ENCODE peak calls at places on chromosomes 13 and 19, in seven cellular contexts. N is sigmoid colon, H is tibial nerve, E is astrocyte of the spinal cord, X is gastrocnemius medialis, S is AG10803, I is esophagus squamous epithelium. Z is an unnamed sample.

GRCh38 chr19:38856813-38857212 is 7.0 kb upstream of the HNRNPL start:
- DNase-seq in N (no peak), H (no peak), E (no peak), X (no peak), S (no peak), I (no peak), Z (no peak)

GRCh38 chr13:98384739-98385138 is 192.2 kb downstream of the STK24 start:
- DNase-seq in N (no peak), H (no peak), E (peak), X (no peak), S (peak), I (no peak), Z (peak)

GRCh38 chr13:100694722-100695644 is 20.4 kb upstream of the TMTC4 start:
- DNase-seq in N (no peak), H (no peak), E (peak), X (no peak), S (peak), I (no peak), Z (peak)

GRCh38 chr13:22883961-22884360 is 296.8 kb upstream of the SGCG start:
- DNase-seq in N (no peak), H (no peak), E (no peak), X (no peak), S (no peak), I (no peak), Z (no peak)

GRCh38 chr19:29088761-29089160 is 124.2 kb downstream of the UQCRFS1 start:
- DNase-seq in N (no peak), H (no peak), E (no peak), X (no peak), S (no peak), I (no peak), Z (no peak)

GRCh38 chr13:113836917-113837553 is 26.8 kb downstream of the GAS6 start:
- DNase-seq in N (peak), H (peak), E (peak), X (peak), S (peak), I (no peak), Z (peak)

GRCh38 chr19:45884682-45885555 is 1.0 kb downstream of the IRF2BP1 start:
- DNase-seq in N (no peak), H (no peak), E (no peak), X (no peak), S (no peak), I (no peak), Z (peak)

GRCh38 chr19:39304701-39305571 is 8.7 kb downstream of the IFNL1 start:
- DNase-seq in N (peak), H (no peak), E (no peak), X (no peak), S (no peak), I (no peak), Z (no peak)

GRCh38 chr13:105773241-105773640 is 762.2 kb downstream of the EFNB2 start:
- DNase-seq in N (no peak), H (no peak), E (no peak), X (no peak), S (no peak), I (no peak), Z (no peak)

GRCh38 chr19:12884926-12885748 is 1.9 kb downstream of the KLF1 start:
- DNase-seq in N (peak), H (no peak), E (peak), X (no peak), S (peak), I (peak), Z (peak)

GRCh38 chr19:4380254-4380727 is 20.1 kb downstream of the SH3GL1 start:
- DNase-seq in N (peak), H (no peak), E (no peak), X (no peak), S (peak), I (no peak), Z (peak)

GRCh38 chr19:13401388-13401787 is 104.9 kb downstream of the CACNA1A start:
- DNase-seq in N (no peak), H (no peak), E (peak), X (no peak), S (peak), I (no peak), Z (peak)

GRCh38 chr19:48636859-48637448 is at the start of gene DBP:
- DNase-seq in N (no peak), H (no peak), E (no peak), X (no peak), S (no peak), I (peak), Z (no peak)
- TF ChIP-seq CTCF in N (peak), H (peak), E (peak), X (peak), S (peak), I (peak), Z (no peak)

GRCh38 chr19:825897-826640 is 1.6 kb upstream of the AZU1 start:
- DNase-seq in N (no peak), H (no peak), E (no peak), X (no peak), S (no peak), I (no peak), Z (no peak)

GRCh38 chr19:824885-825284 is 2.8 kb upstream of the AZU1 start:
- DNase-seq in N (no peak), H (no peak), E (no peak), X (no peak), S (no peak), I (no peak), Z (no peak)

GRCh38 chr19:821228-821975 is at the start of gene PLPPR3:
- DNase-seq in N (no peak), H (no peak), E (no peak), X (no peak), S (no peak), I (no peak), Z (no peak)

GRCh38 chr19:823565-824121 is 1.9 kb upstream of the PLPPR3 start:
- DNase-seq in N (no peak), H (no peak), E (no peak), X (no peak), S (no peak), I (no peak), Z (no peak)

DNA sequence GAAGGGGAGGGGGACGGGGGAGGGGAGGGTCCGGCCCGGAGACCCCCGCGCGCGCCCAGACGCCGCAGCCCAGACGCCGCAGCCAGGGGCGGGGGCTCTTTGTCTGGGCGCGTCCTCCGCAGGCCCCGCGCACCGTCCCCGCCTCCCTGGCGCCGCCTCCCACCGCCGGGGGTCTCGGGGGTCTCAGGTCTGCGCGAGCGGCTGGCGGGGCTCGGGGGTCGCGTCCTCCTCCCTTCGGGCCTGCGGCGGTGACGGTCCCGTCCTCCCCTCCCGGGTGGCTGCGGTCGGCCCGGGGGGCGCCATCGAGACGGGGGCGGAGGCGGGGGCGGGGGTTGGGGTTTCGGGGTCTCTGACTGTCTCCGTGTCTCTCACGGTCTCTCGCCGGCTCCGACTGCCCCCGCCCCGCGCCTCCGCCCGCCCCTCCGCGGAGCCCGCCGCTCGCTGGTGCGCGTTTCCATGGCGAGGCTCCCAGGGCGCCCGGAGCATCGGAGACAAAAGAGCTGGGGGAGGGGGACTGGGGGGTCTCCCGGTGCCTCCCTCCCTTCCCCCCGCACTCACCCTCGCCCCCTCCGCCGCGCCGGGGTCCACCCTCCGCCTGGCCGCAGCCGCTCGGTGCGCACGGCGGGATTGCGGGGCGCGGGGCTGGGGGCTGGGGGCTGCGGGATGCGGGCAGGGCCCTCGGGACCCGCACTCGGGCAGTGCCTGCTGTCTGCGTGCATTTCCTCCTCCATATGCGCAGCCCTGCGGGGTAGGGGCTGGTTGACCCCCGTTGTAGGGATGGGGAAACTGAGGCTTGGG is 420 bp upstream of the PLPPR3 start:
- DNase-seq in N (no peak), H (no peak), E (no peak), X (no peak), S (no peak), I (no peak), Z (no peak)
- H3K4me3 ChIP-seq in N (peak), H (no peak), E (peak), X (peak), S (no peak), I (peak), Z (no peak)

DNA sequence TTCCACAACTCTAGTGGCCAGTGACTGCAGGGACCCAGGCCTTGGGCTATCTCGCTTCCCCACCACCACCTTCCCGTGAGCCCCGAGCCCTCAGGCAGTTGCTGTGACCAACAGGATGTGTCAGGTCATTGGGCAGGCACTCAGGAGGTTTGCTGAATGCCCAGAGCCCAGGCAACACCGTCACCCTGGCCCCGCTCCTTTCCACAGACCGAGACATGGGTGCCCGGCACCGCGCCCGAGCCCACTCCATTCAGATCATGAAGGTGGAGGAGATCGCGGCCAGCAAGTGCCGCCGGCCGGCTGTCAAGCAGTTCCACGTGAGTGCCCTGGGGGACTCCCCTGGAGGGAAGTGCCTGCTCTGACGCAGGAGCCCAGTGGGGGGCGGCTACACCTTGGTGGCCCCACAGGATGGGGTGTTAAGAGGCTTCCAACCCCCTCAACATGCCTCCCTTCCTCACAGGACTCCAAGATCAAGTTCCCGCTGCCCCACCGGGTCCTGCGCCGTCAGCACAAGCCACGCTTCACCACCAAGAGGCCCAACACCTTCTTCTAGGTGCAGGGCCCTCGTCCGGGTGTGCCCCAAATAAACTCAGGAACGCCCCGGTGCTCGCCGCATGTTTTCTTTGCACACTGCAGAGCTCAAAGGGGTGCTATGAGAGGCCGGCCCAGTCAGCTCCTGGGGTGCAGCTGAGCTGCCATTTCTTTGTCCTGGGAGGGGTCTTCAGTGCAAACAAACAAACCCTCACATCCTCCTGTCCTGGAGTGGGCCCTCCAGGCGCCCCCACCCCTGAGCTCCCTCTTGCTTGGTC is 3.2 kb downstream of the RPL18A start:
- DNase-seq in N (no peak), H (no peak), E (no peak), X (no peak), S (no peak), I (no peak), Z (no peak)
- TF ChIP-seq CTCF in N (no peak), H (no peak), E (no peak), X (no peak), S (no peak), I (no peak), Z (no peak)

GRCh38 chr19:52069653-52070052 is 21.0 kb upstream of the ZNF432 start:
- DNase-seq in N (no peak), H (no peak), E (no peak), X (no peak), S (no peak), I (no peak), Z (no peak)
- H3K4me3 ChIP-seq in N (no peak), H (no peak), E (no peak), X (no peak), S (no peak), I (no peak), Z (no peak)

Z was measured in epithelial cell of esophagus.